ENCODE peak calls at places on chromosomes 6 and 20, in five cellular contexts. G, H, D, M and R are unnamed samples.

GRCh38 chr6:87979737-87980136 is 67.9 kb upstream of the SPACA1 start:
- DNase-seq in G (no peak), H (no peak), D (no peak), M (no peak), R (no peak)

GRCh38 chr6:139536751-139537617 is 162.5 kb upstream of the CITED2 start:
- DNase-seq in G (no peak), H (no peak), D (peak), M (no peak), R (no peak)

GRCh38 chr20:35636095-35636494 is 20.5 kb downstream of the SPAG4 start:
- DNase-seq in G (no peak), H (no peak), D (no peak), M (no peak), R (no peak)

GRCh38 chr6:135675862-135676261 is 175.6 kb upstream of the PDE7B start:
- DNase-seq in G (peak), H (peak), D (peak), M (no peak), R (no peak)

GRCh38 chr6:85436408-85436807 is 13.5 kb upstream of the NT5E start:
- DNase-seq in G (no peak), H (no peak), D (no peak), M (no peak), R (peak)

GRCh38 chr6:116439572-116439971 is 21.6 kb upstream of the CALHM6 start:
- DNase-seq in G (no peak), H (no peak), D (peak), M (no peak), R (peak)

GRCh38 chr6:121620002-121620740 is 184.7 kb downstream of the GJA1 start:
- DNase-seq in G (peak), H (no peak), D (no peak), M (no peak), R (no peak)

GRCh38 chr6:11729083-11729482 is 49.5 kb downstream of the ADTRP start:
- DNase-seq in G (no peak), H (no peak), D (no peak), M (no peak), R (no peak)

GRCh38 chr6:75130784-75131183 is 75.1 kb downstream of the COL12A1 start:
- DNase-seq in G (no peak), H (no peak), D (peak), M (no peak), R (peak)

GRCh38 chr6:145823322-145823944 is 8.8 kb upstream of the FBXO30 start:
- DNase-seq in G (no peak), H (no peak), D (no peak), M (no peak), R (no peak)

GRCh38 chr20:17620371-17621228 is 50.7 kb downstream of the DSTN start:
- DNase-seq in G (no peak), H (no peak), D (no peak), M (no peak), R (no peak)

GRCh38 chr20:49562341-49563014 is 5.5 kb downstream of the PTGIS start:
- DNase-seq in G (no peak), H (no peak), D (peak), M (peak), R (peak)

GRCh38 chr6:170186909-170187668 is 103.8 kb downstream of the DLL1 start:
- DNase-seq in G (no peak), H (no peak), D (no peak), M (no peak), R (no peak)

GRCh38 chr6:36110053-36110452 is 20.3 kb upstream of the MAPK13 start:
- DNase-seq in G (no peak), H (no peak), D (no peak), M (no peak), R (no peak)

GRCh38 chr6:158631678-158632537 is 12.6 kb downstream of the DYNLT1 start:
- DNase-seq in G (no peak), H (no peak), D (peak), M (no peak), R (peak)

GRCh38 chr6:30520480-30520992 is 31.2 kb downstream of the HLA-E start:
- DNase-seq in G (no peak), H (no peak), D (no peak), M (no peak), R (no peak)

GRCh38 chr6:152112503-152113261 is 305.2 kb downstream of the ESR1 start:
- DNase-seq in G (no peak), H (peak), D (no peak), M (peak), R (no peak)

GRCh38 chr6:148064406-148065134 is 278.1 kb upstream of the SASH1 start:
- DNase-seq in G (no peak), H (no peak), D (peak), M (no peak), R (peak)

GRCh38 chr6:6516643-6517042 is 71.9 kb upstream of the LY86 start:
- DNase-seq in G (no peak), H (peak), D (no peak), M (no peak), R (no peak)

GRCh38 chr6:122953766-122954165 is 42.3 kb upstream of the CLVS2 start:
- DNase-seq in G (no peak), H (no peak), D (no peak), M (no peak), R (no peak)

GRCh38 chr20:17797163-17797562 is 97.4 kb downstream of the BANF2 start:
- DNase-seq in G (no peak), H (peak), D (no peak), M (no peak), R (no peak)

GRCh38 chr6:148559848-148560433 is 186.9 kb upstream of the UST start:
- DNase-seq in G (peak), H (peak), D (peak), M (peak), R (peak)

GRCh38 chr6:111107589-111107988 is 20.3 kb downstream of the SLC16A10 start:
- DNase-seq in G (no peak), H (no peak), D (no peak), M (no peak), R (no peak)

GRCh38 chr6:111101987-111102386 is 14.7 kb downstream of the SLC16A10 start:
- DNase-seq in G (no peak), H (no peak), D (no peak), M (no peak), R (no peak)

GRCh38 chr6:111105578-111105977 is 18.3 kb downstream of the SLC16A10 start:
- DNase-seq in G (peak), H (no peak), D (peak), M (peak), R (no peak)
- TF ChIP-seq CTCF in G (no peak), H (no peak), D (no peak), M (no peak), R (no peak)

GRCh38 chr20:10635476-10636208 is 38.2 kb downstream of the JAG1 start:
- DNase-seq in G (no peak), H (no peak), D (no peak), M (no peak), R (no peak)
- H3K4me3 ChIP-seq in G (no peak), H (no peak), D (no peak), M (no peak), R (no peak)

GRCh38 chr20:58233881-58234528 is 5.6 kb upstream of the ANKRD60 start:
- DNase-seq in G (peak), H (peak), D (no peak), M (peak), R (no peak)
- TF ChIP-seq CTCF in G (peak), H (peak), D (peak), M (peak), R (peak)

GRCh38 chr20:37350655-37351574 is 5.0 kb downstream of the SRC start:
- DNase-seq in G (no peak), H (no peak), D (no peak), M (no peak), R (peak)
- H3K4me3 ChIP-seq in G (no peak), H (no peak), D (no peak), M (no peak), R (no peak)

DNA sequence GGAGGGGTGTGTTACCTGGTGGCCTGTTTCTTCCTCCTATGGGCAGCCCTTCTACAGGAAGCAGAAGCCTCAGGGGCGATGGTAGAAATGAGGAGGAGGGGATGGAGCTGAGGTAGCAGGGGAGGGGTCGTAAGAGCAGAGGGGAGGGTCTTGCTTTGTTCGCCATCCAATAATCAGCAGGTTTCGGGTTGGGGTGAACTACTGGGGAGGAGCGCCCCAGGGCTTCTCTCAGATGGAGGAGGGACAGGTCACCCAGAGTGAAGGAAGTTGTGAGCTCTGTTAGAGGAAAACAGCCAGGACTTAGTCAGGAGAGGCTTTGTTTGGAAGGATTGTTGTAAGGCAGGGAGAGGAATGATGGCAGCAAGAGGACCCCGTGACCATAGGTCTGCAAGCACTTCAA is 1.4 kb upstream of the CCR6 start:
- DNase-seq in G (no peak), H (no peak), D (no peak), M (no peak), R (no peak)
- TF ChIP-seq CTCF in G (no peak), H (no peak), D (no peak), M (no peak), R (no peak)

DNA sequence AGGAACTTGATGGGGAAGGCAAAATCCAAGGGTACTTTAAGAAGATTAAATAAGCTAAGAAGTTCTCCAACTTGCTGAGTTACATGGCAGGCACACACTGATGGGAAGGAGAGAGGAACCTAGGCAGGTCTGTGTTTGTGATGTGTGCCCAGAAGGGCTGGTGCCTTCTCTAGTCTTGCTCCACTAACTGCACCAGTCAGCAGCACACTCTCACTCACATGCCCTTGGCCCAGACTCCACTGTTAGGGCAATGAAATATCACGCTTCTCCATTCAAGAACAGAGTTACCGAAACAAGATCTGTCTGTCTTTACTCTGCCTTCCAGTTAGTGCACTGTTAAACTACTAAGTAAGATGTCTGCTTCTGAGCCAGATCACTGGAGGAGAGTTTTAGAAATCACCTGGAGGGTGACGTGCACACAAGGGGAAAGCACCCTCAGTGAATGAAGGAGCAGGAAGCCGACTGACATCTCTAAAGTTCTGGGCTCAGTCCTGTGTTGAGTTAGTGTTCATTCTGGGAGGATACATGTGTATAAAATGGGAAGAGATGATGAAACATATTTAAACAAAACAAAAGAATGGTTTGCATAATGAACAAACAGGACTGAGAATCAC is 251.1 kb downstream of the FOXC1 start:
- DNase-seq in G (no peak), H (peak), D (no peak), M (no peak), R (no peak)
- H3K4me3 ChIP-seq in G (no peak), H (no peak), D (no peak), M (no peak), R (no peak)